ENCODE peak calls at places on chromosomes 12 and 14, in seven cellular contexts. S is GM10248, O is astrocyte of the spinal cord, W is Caco-2, V is upper lobe of right lung, F is mucosa of descending colon, G is glutamatergic neuron. X is an unnamed sample.
A peak's percentile ranks its signal among the peaks of the same experiment; 100 is the strongest.

GRCh38 chr14:22387776-22388241 is 201.2 kb downstream of the DAD1 start:
- DNase-seq in S (no peak), O (peak; percentile 48), W (no peak), V (no peak), F (no peak), G (peak; percentile 23), X (no peak)

GRCh38 chr12:90959538-90960139 is 4.7 kb upstream of the CCER1 start:
- DNase-seq in S (peak; percentile 26), O (peak; percentile 58), W (peak; percentile 43), V (no peak), F (no peak), G (no peak), X (peak; percentile 32)

GRCh38 chr12:19482036-19482435 is 42.7 kb downstream of the AEBP2 start:
- DNase-seq in S (no peak), O (no peak), W (no peak), V (no peak), F (no peak), G (no peak), X (no peak)

GRCh38 chr12:16950041-16950677 is 344.2 kb upstream of the LMO3 start:
- DNase-seq in S (no peak), O (no peak), W (peak; percentile 16), V (no peak), F (no peak), G (peak; percentile 75), X (no peak)

GRCh38 chr14:32940711-32941667 is 2.3 kb downstream of the NPAS3 start:
- DNase-seq in S (no peak), O (no peak), W (no peak), V (no peak), F (no peak), G (no peak), X (no peak)

GRCh38 chr12:77914089-77914488 is 83.4 kb downstream of the NAV3 start:
- DNase-seq in S (no peak), O (no peak), W (no peak), V (no peak), F (no peak), G (no peak), X (no peak)

GRCh38 chr12:56034586-56035332 is 7.0 kb upstream of the RPS26 start:
- DNase-seq in S (no peak), O (no peak), W (no peak), V (no peak), F (no peak), G (no peak), X (no peak)

GRCh38 chr12:57455374-57456144 is 452 bp downstream of the INHBE start:
- DNase-seq in S (no peak), O (no peak), W (no peak), V (no peak), F (no peak), G (no peak), X (no peak)

GRCh38 chr12:30631710-30632109 is 64.0 kb downstream of the IPO8 start:
- DNase-seq in S (no peak), O (no peak), W (no peak), V (no peak), F (no peak), G (no peak), X (no peak)

GRCh38 chr14:60350366-60350720 is 101.3 kb downstream of the PPM1A start:
- DNase-seq in S (no peak), O (no peak), W (no peak), V (no peak), F (no peak), G (no peak), X (no peak)

GRCh38 chr14:74594021-74594420 is 18.0 kb downstream of the LTBP2 start:
- DNase-seq in S (no peak), O (no peak), W (no peak), V (no peak), F (no peak), G (no peak), X (no peak)

GRCh38 chr12:6041891-6042290 is 82.6 kb downstream of the VWF start:
- DNase-seq in S (no peak), O (no peak), W (no peak), V (no peak), F (no peak), G (no peak), X (no peak)

GRCh38 chr12:6461401-6462233 is 8.9 kb downstream of the VAMP1 start:
- DNase-seq in S (peak; percentile 84), O (no peak), W (no peak), V (peak; percentile 83), F (peak; percentile 91), G (no peak), X (peak; percentile 82)

GRCh38 chr12:71242511-71242910 is 84.7 kb upstream of the TSPAN8 start:
- DNase-seq in S (no peak), O (no peak), W (no peak), V (no peak), F (no peak), G (no peak), X (no peak)

GRCh38 chr14:28671425-28671824 is 95.2 kb upstream of the FOXG1 start:
- DNase-seq in S (no peak), O (peak; percentile 81), W (no peak), V (no peak), F (no peak), G (no peak), X (no peak)

GRCh38 chr14:30214014-30214413 is 286.4 kb upstream of the PRKD1 start:
- DNase-seq in S (no peak), O (peak; percentile 65), W (no peak), V (no peak), F (no peak), G (no peak), X (no peak)

GRCh38 chr12:109020136-109020535 is 732 bp downstream of the SVOP start:
- DNase-seq in S (no peak), O (no peak), W (no peak), V (no peak), F (no peak), G (no peak), X (no peak)

GRCh38 chr12:132610051-132610759 is at the start of gene LRCOL1:
- DNase-seq in S (no peak), O (peak; percentile 88), W (no peak), V (peak; percentile 80), F (peak; percentile 42), G (no peak), X (no peak)

GRCh38 chr14:100887728-100888335 is 15.7 kb downstream of the RTL1 start:
- DNase-seq in S (no peak), O (no peak), W (no peak), V (no peak), F (no peak), G (no peak), X (no peak)

GRCh38 chr14:30573203-30573814 is 14.4 kb downstream of the G2E3 start:
- DNase-seq in S (no peak), O (peak; percentile 59), W (no peak), V (no peak), F (no peak), G (no peak), X (no peak)

GRCh38 chr12:77031745-77032144 is 33.6 kb downstream of the E2F7 start:
- DNase-seq in S (no peak), O (peak; percentile 72), W (no peak), V (no peak), F (no peak), G (no peak), X (no peak)

GRCh38 chr12:76595056-76595455 is 35.5 kb upstream of the OSBPL8 start:
- DNase-seq in S (no peak), O (no peak), W (no peak), V (no peak), F (no peak), G (no peak), X (no peak)

GRCh38 chr12:132449565-132450390 is 40.2 kb upstream of the FBRSL1 start:
- DNase-seq in S (peak; percentile 78), O (no peak), W (no peak), V (no peak), F (peak; percentile 58), G (no peak), X (peak; percentile 77)

GRCh38 chr14:31897581-31898186 is 179.4 kb upstream of the ARHGAP5 start:
- DNase-seq in S (no peak), O (no peak), W (no peak), V (no peak), F (no peak), G (no peak), X (no peak)
- TF ChIP-seq CTCF in S (no peak), O (no peak), W (no peak), V (no peak), F (no peak), G (no peak), X (no peak)

DNA sequence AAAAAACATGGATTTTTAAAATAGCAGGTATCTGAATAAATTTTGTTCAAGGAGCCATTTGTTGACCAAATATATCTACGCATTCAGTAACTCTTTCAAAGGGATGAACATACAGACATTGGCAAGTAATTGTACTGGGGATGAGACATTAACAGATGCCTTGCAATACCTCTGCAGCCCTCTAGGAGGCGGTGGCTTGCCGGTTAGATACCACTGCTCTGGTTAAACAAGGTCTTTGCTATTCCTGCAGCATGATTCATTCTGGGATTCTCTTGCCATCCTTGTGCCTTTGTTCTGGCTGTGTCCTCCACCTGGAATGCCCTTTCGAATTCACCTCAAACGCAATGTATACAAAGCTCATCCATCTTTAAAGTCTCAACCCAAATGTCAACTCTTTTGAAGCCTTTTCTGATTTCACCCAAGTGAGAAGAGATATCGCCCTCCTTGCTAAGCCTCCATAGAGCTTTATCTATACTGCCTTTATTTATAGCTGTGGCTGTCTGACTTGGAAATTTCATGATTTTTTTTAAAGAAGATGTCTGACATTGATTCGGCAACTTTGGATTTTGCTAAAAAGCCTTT is 131.0 kb upstream of the SRRM4 start:
- DNase-seq in S (peak; percentile 29), O (no peak), W (peak; percentile 27), V (no peak), F (no peak), G (peak; percentile 72), X (peak; percentile 43)
- TF ChIP-seq CTCF in S (peak; percentile 58), O (peak; percentile 38), W (peak; percentile 59), V (peak; percentile 57), F (peak; percentile 23), G (peak; percentile 95), X (peak; percentile 51)

GRCh38 chr14:102772781-102773570 is 4.3 kb upstream of the TRAF3 start:
- DNase-seq in S (no peak), O (no peak), W (peak; percentile 46), V (no peak), F (peak; percentile 49), G (peak; percentile 62), X (no peak)
- TF ChIP-seq CTCF in S (peak; percentile 60), O (no peak), W (no peak), V (no peak), F (no peak), G (no peak), X (peak; percentile 36)

DNA sequence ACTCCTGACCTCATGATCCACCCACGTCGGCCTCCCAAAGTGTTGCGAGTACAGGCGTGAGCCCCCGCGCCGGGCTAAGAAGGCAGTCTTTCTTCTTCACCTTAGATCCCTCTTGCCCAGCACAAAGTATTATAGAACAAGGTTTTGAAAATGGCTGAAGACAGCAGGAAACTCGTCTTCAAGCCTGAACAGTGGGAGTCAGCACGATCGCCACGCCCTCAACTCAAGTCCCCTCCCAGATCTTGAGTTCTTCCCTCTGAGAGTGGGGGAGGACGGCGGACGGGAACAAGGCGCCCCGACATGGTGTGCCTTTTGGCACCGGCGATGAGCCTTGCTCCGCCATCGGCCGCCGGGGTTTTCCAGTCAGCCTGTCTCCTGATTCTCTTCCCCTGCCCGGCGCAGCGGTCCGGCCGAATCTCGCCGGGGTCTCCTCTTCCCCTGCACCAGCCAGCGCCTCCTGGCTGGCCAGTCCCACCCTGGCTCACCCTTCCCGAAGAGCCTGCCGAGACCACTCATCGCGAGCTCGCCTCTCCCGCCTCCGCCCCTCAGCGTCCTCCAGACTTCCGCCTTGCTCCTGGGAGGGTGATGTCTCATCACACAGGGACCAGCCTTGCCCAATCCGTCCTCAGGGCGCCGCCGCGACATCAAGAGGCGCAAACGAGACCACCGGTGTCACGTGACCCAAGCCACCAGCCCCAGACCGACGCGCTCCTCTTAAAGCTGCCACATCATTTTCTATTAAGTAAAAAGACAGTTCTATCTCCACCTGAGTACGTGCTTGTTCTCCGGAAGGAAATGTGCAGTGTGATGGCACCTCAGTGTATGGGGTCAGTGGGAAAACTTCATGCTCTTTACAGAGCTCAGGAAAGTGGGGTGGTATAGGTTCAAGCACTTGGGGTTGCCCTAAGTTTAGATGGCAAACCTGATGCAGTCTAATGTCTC is at the start of gene CHMP4A:
- DNase-seq in S (peak; percentile 97), O (peak; percentile 99), W (peak; percentile 97), V (peak; percentile 99), F (peak; percentile 99), G (peak; percentile 98), X (peak; percentile 97)
- TF ChIP-seq CTCF in S (peak; percentile 8), O (peak; percentile 15), W (no peak), V (peak; percentile 8), F (no peak), G (no peak), X (no peak)